ENCODE peak calls at places on chromosomes 12 and 14, in nine cellular contexts. P is NCI-H1436; D is effector memory CD4-positive, alpha-beta T cell; R is fibroblast of pulmonary artery; U is COR-L47; F is activated naive CD8-positive, alpha-beta T cell treated with anti-CD3 and anti-CD28 coated beads for 36 hours; H is central memory CD4-positive, alpha-beta T cell; Y is GOT3; V is neural progenitor cell. J is an unnamed sample.

GRCh38 chr12:118979763-118980406 is 1.5 kb upstream of the SRRM4 start:
- DNase-seq in D (no peak), R (peak), U (peak), F (peak), V (peak), Y (no peak), H (no peak), P (peak), J (peak)

GRCh38 chr12:11888029-11888428 is 182.7 kb upstream of the BCL2L14 start:
- DNase-seq in R (no peak), Y (no peak), U (no peak), F (no peak), P (no peak), D (no peak), H (no peak), V (no peak), J (no peak)

GRCh38 chr12:49912345-49912744 is 8.6 kb upstream of the FAIM2 start:
- DNase-seq in V (no peak), D (no peak), P (no peak), F (no peak), R (no peak), Y (no peak), H (no peak), U (no peak), J (no peak)

GRCh38 chr12:57166971-57167371 is 19.6 kb upstream of the LRP1-AS start:
- DNase-seq in Y (no peak), D (no peak), P (no peak), R (peak), U (no peak), F (peak), V (no peak), H (no peak), J (no peak)

GRCh38 chr12:91744613-91745012 is 401.0 kb downstream of the BTG1 start:
- DNase-seq in Y (no peak), U (no peak), F (no peak), V (no peak), R (no peak), H (no peak), P (no peak), D (no peak), J (no peak)

GRCh38 chr14:66105819-66106218 is 380.4 kb upstream of the CCDC196 start:
- DNase-seq in Y (no peak), P (no peak), V (no peak), H (no peak), D (no peak), R (peak), F (no peak), U (no peak), J (no peak)

GRCh38 chr12:43222796-43223195 is 329.2 kb downstream of the ADAMTS20 start:
- DNase-seq in U (no peak), Y (no peak), V (no peak), F (no peak), H (no peak), P (no peak), R (no peak), D (no peak), J (no peak)

GRCh38 chr12:89453579-89453978 is 71.0 kb downstream of the GALNT4 start:
- DNase-seq in Y (no peak), V (no peak), D (no peak), P (no peak), R (peak), F (no peak), U (no peak), H (no peak), J (no peak)

GRCh38 chr12:67593041-67593870 is 55.3 kb upstream of the DYRK2 start:
- DNase-seq in U (no peak), Y (no peak), P (no peak), D (no peak), V (no peak), H (no peak), F (no peak), R (no peak), J (peak)

GRCh38 chr14:101072945-101073597 is 169.5 kb upstream of the RTL1 start:
- DNase-seq in Y (peak), F (peak), U (peak), R (peak), V (peak), P (peak), D (no peak), H (no peak), J (peak)

GRCh38 chr14:100735271-100735670 is 8.6 kb downstream of the DLK1 start:
- DNase-seq in F (no peak), Y (no peak), R (no peak), H (no peak), P (no peak), V (no peak), D (no peak), U (no peak), J (no peak)

GRCh38 chr12:80316141-80316700 is 127.8 kb upstream of the PTPRQ start:
- DNase-seq in Y (no peak), F (no peak), V (no peak), U (peak), H (no peak), D (no peak), P (no peak), R (no peak), J (no peak)

GRCh38 chr14:103198429-103199140 is 75.3 kb downstream of the TNFAIP2 start:
- DNase-seq in V (no peak), D (no peak), R (peak), Y (no peak), U (no peak), H (no peak), P (no peak), F (no peak), J (no peak)

GRCh38 chr14:86527312-86527711 is 997.4 kb downstream of the FLRT2 start:
- DNase-seq in R (no peak), D (no peak), U (no peak), H (no peak), Y (no peak), F (no peak), V (no peak), P (no peak), J (no peak)

GRCh38 chr12:64332938-64333337 is 57.6 kb downstream of the C12orf56 start:
- DNase-seq in H (no peak), R (no peak), U (no peak), P (no peak), D (no peak), Y (no peak), F (no peak), V (no peak), J (no peak)

GRCh38 chr12:120479458-120479857 is 9.9 kb upstream of the SRSF9 start:
- DNase-seq in D (no peak), F (no peak), V (peak), P (no peak), U (no peak), Y (no peak), H (no peak), R (no peak), J (peak)

GRCh38 chr12:43692064-43692463 is 66.5 kb downstream of the PUS7L start:
- DNase-seq in Y (no peak), V (no peak), R (peak), D (no peak), U (no peak), F (no peak), H (no peak), P (no peak), J (no peak)

GRCh38 chr14:32472512-32473472 is 143.7 kb downstream of the AKAP6 start:
- DNase-seq in V (peak), U (peak), Y (no peak), H (no peak), P (no peak), R (peak), F (no peak), D (no peak), J (no peak)

GRCh38 chr14:47276931-47277330 is 398.5 kb downstream of the MDGA2 start:
- DNase-seq in V (peak), U (no peak), Y (no peak), P (no peak), R (no peak), H (no peak), F (no peak), D (no peak), J (no peak)

GRCh38 chr12:64039285-64039871 is 182.7 kb downstream of the KICS2 start:
- DNase-seq in U (peak), H (no peak), R (peak), P (peak), V (peak), Y (no peak), F (no peak), D (no peak), J (no peak)

GRCh38 chr12:15858348-15858747 is 23.8 kb upstream of the STRAP start:
- DNase-seq in H (no peak), R (no peak), F (no peak), D (no peak), U (no peak), Y (no peak), V (peak), P (no peak), J (peak)

GRCh38 chr14:35808076-35808657 is 928 bp downstream of the RALGAPA1 start:
- DNase-seq in R (no peak), U (no peak), Y (no peak), H (peak), P (peak), V (peak), D (peak), F (peak), J (peak)

GRCh38 chr12:102481705-102482104 is 1.3 kb upstream of the IGF1 start:
- DNase-seq in D (no peak), R (no peak), Y (no peak), V (no peak), U (no peak), H (no peak), F (no peak), P (no peak), J (no peak)

J was measured in ELF-1.